ENCODE peak calls at places on chromosomes 2 and 18, in four cellular contexts. One of them, this sample, is unnamed.

GRCh38 chr2:236871500-236872001 is 214.1 kb upstream of the COPS8 start:
- DNase-seq in HCEC 1CT: peak
- DNase-seq in OCI-LY7: no peak
- DNase-seq in HT1080: peak
- DNase-seq in this sample: no peak

GRCh38 chr2:40103163-40103562 is 324.1 kb upstream of the THUMPD2 start:
- DNase-seq in HCEC 1CT: peak
- DNase-seq in OCI-LY7: no peak
- DNase-seq in HT1080: peak
- DNase-seq in this sample: no peak

GRCh38 chr2:190343500-190344274 is at the start of gene INPP1:
- DNase-seq in HCEC 1CT: peak
- DNase-seq in OCI-LY7: peak
- DNase-seq in HT1080: peak
- DNase-seq in this sample: peak

GRCh38 chr2:57902578-57902977 is 144.0 kb upstream of the VRK2 start:
- DNase-seq in HCEC 1CT: no peak
- DNase-seq in OCI-LY7: no peak
- DNase-seq in HT1080: no peak
- DNase-seq in this sample: no peak

GRCh38 chr2:3960106-3960505 is 256.7 kb downstream of the DCDC2C start:
- DNase-seq in HCEC 1CT: no peak
- DNase-seq in OCI-LY7: no peak
- DNase-seq in HT1080: no peak
- DNase-seq in this sample: no peak

GRCh38 chr2:61253136-61253535 is 91.1 kb downstream of the C2orf74 start:
- DNase-seq in HCEC 1CT: peak
- DNase-seq in OCI-LY7: no peak
- DNase-seq in HT1080: no peak
- DNase-seq in this sample: no peak

GRCh38 chr2:235162544-235163197 is 210.9 kb downstream of the SH3BP4 start:
- DNase-seq in HCEC 1CT: no peak
- DNase-seq in OCI-LY7: no peak
- DNase-seq in HT1080: peak
- DNase-seq in this sample: no peak

GRCh38 chr2:126881591-126881990 is 17.1 kb upstream of the TEX51 start:
- DNase-seq in HCEC 1CT: no peak
- DNase-seq in OCI-LY7: no peak
- DNase-seq in HT1080: no peak
- DNase-seq in this sample: no peak

GRCh38 chr2:654896-655295 is 22.3 kb downstream of the TMEM18 start:
- DNase-seq in HCEC 1CT: no peak
- DNase-seq in OCI-LY7: no peak
- DNase-seq in HT1080: no peak
- DNase-seq in this sample: no peak

GRCh38 chr2:220365023-220365422 is 737.6 kb downstream of the SLC4A3 start:
- DNase-seq in HCEC 1CT: no peak
- DNase-seq in OCI-LY7: no peak
- DNase-seq in HT1080: peak
- DNase-seq in this sample: no peak

GRCh38 chr2:42098571-42099430 is 51.0 kb downstream of the PKDCC start:
- DNase-seq in HCEC 1CT: no peak
- DNase-seq in OCI-LY7: peak
- DNase-seq in HT1080: no peak
- DNase-seq in this sample: no peak

GRCh38 chr2:237026981-237027711 is 58.5 kb upstream of the COPS8 start:
- DNase-seq in HCEC 1CT: peak
- DNase-seq in OCI-LY7: peak
- DNase-seq in HT1080: peak
- DNase-seq in this sample: peak

GRCh38 chr2:188693111-188693510 is 281.1 kb upstream of the COL3A1 start:
- DNase-seq in HCEC 1CT: no peak
- DNase-seq in OCI-LY7: no peak
- DNase-seq in HT1080: no peak
- DNase-seq in this sample: no peak

GRCh38 chr2:66682476-66682875 is 247.6 kb downstream of the MEIS1 start:
- DNase-seq in HCEC 1CT: no peak
- DNase-seq in OCI-LY7: no peak
- DNase-seq in HT1080: no peak
- DNase-seq in this sample: no peak

GRCh38 chr2:234032301-234032856 is 18.1 kb upstream of the SPP2 start:
- DNase-seq in HCEC 1CT: peak
- DNase-seq in OCI-LY7: no peak
- DNase-seq in HT1080: peak
- DNase-seq in this sample: no peak

GRCh38 chr2:98899041-98899702 is 36.9 kb downstream of the CRACDL start:
- DNase-seq in HCEC 1CT: no peak
- DNase-seq in OCI-LY7: no peak
- DNase-seq in HT1080: no peak
- DNase-seq in this sample: no peak

GRCh38 chr18:2901405-2901989 is 54.7 kb downstream of the EMILIN2 start:
- DNase-seq in HCEC 1CT: no peak
- DNase-seq in OCI-LY7: no peak
- DNase-seq in HT1080: no peak
- DNase-seq in this sample: no peak

GRCh38 chr18:80246656-80247402 is 485 bp downstream of the PARD6G start:
- DNase-seq in HCEC 1CT: no peak
- DNase-seq in OCI-LY7: no peak
- DNase-seq in HT1080: no peak
- DNase-seq in this sample: no peak

GRCh38 chr2:173451137-173451536 is 96.5 kb downstream of the CDCA7 start:
- DNase-seq in HCEC 1CT: no peak
- DNase-seq in OCI-LY7: no peak
- DNase-seq in HT1080: no peak
- DNase-seq in this sample: no peak

GRCh38 chr18:68962623-68963022 is 164.7 kb downstream of the CCDC102B start:
- DNase-seq in HCEC 1CT: no peak
- DNase-seq in OCI-LY7: no peak
- DNase-seq in HT1080: peak
- DNase-seq in this sample: no peak

GRCh38 chr2:70995227-70995729 is 605 bp upstream of the TEX261 start:
- DNase-seq in HCEC 1CT: no peak
- DNase-seq in OCI-LY7: peak
- DNase-seq in HT1080: no peak
- DNase-seq in this sample: no peak

GRCh38 chr2:239930378-239930777 is 94.8 kb downstream of the NDUFA10 start:
- DNase-seq in HCEC 1CT: no peak
- DNase-seq in OCI-LY7: no peak
- DNase-seq in HT1080: no peak
- DNase-seq in this sample: no peak

GRCh38 chr2:6111676-6112294 is 419.6 kb downstream of the SOX11 start:
- DNase-seq in HCEC 1CT: no peak
- DNase-seq in OCI-LY7: no peak
- DNase-seq in HT1080: no peak
- DNase-seq in this sample: no peak

GRCh38 chr2:238754259-238754658 is 93.6 kb upstream of the TWIST2 start:
- DNase-seq in HCEC 1CT: peak
- DNase-seq in OCI-LY7: no peak
- DNase-seq in HT1080: peak
- DNase-seq in this sample: no peak

This sample was measured in amygdala.